ENCODE peak calls at places on chromosomes 5 and 9, in ten cellular contexts. L, A, M, N, E, Z, Y, C, T and Q are unnamed samples.

GRCh38 chr9:130872511-130872910 is 24.1 kb downstream of the QRFP start:
- DNase-seq in L (no peak), A (no peak), M (no peak), N (no peak), E (no peak), Z (no peak), Y (no peak), C (no peak), T (no peak), Q (no peak)

GRCh38 chr5:141001466-141001853 is 35.2 kb downstream of the PCDHAC2 start:
- DNase-seq in L (no peak), A (no peak), M (no peak), N (peak; percentile 34), E (peak; percentile 47), Z (peak; percentile 80), Y (peak; percentile 28), C (peak; percentile 72), T (no peak), Q (no peak)

GRCh38 chr5:36744041-36744677 is 132.4 kb upstream of the NIPBL start:
- DNase-seq in L (peak; percentile 1), A (no peak), M (no peak), N (no peak), E (no peak), Z (no peak), Y (no peak), C (peak; percentile 13), T (no peak), Q (no peak)

GRCh38 chr5:94771742-94772141 is 153.3 kb downstream of the SLF1 start:
- DNase-seq in L (no peak), A (no peak), M (no peak), N (no peak), E (no peak), Z (no peak), Y (no peak), C (no peak), T (no peak), Q (no peak)

GRCh38 chr5:176545737-176546509 is 3.2 kb upstream of the CDHR2 start:
- DNase-seq in L (no peak), A (no peak), M (no peak), N (no peak), E (peak; percentile 27), Z (no peak), Y (no peak), C (peak; percentile 81), T (no peak), Q (no peak)

GRCh38 chr5:116420540-116420939 is 154.1 kb downstream of the SEMA6A start:
- DNase-seq in L (no peak), A (peak; percentile 28), M (no peak), N (no peak), E (no peak), Z (no peak), Y (no peak), C (no peak), T (no peak), Q (no peak)

GRCh38 chr5:79330071-79330470 is 94.1 kb downstream of the JMY start:
- DNase-seq in L (peak; percentile 38), A (no peak), M (no peak), N (no peak), E (no peak), Z (no peak), Y (no peak), C (no peak), T (no peak), Q (no peak)

GRCh38 chr5:11955386-11955785 is 51.1 kb upstream of the CTNND2 start:
- DNase-seq in L (peak; percentile 51), A (no peak), M (no peak), N (no peak), E (no peak), Z (no peak), Y (no peak), C (no peak), T (no peak), Q (no peak)

GRCh38 chr9:18390393-18390792 is 83.6 kb upstream of the ADAMTSL1 start:
- DNase-seq in L (peak; percentile 82), A (peak; percentile 30), M (no peak), N (peak; percentile 9), E (no peak), Z (no peak), Y (no peak), C (peak; percentile 23), T (no peak), Q (no peak)

GRCh38 chr9:18397076-18397475 is 76.9 kb upstream of the ADAMTSL1 start:
- DNase-seq in L (no peak), A (no peak), M (no peak), N (no peak), E (no peak), Z (no peak), Y (no peak), C (no peak), T (no peak), Q (no peak)

GRCh38 chr9:18394847-18395355 is 79.1 kb upstream of the ADAMTSL1 start:
- DNase-seq in L (no peak), A (no peak), M (no peak), N (no peak), E (no peak), Z (no peak), Y (no peak), C (peak; percentile 13), T (no peak), Q (no peak)

GRCh38 chr9:18393340-18394130 is 80.4 kb upstream of the ADAMTSL1 start:
- DNase-seq in L (peak; percentile 99), A (peak; percentile 71), M (no peak), N (no peak), E (peak; percentile 88), Z (no peak), Y (no peak), C (peak; percentile 80), T (peak; percentile 71), Q (no peak)

DNA sequence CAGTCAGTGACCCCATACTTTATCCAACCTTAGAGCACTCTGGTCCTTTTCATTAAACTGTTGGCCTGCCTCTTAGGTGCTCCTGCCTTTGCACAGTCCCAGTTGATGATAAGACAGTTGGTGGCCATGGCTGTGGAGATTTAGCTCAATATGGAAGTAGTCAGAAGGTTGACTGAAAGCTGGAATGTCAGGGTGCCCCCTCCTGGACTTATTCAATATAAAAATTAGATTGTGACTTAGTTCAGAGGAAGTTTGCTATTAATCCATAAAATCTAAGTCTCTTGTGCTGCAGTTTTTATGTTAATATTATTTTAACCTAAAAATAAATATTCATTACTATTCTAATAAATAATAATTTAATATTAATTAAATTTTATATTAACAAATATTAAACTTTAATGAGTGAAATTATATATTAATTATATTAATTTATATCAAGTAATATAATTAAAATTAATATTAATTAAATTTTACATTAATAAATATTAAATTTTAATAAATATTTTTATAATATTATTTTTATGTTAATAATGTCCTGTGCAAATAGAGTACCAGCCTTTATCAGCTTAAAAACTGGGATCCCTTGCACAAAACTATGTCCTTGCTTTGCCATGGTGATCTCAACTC is 77.7 kb upstream of the ADAMTSL1 start:
- DNase-seq in L (peak; percentile 54), A (no peak), M (no peak), N (peak; percentile 4), E (peak; percentile 24), Z (no peak), Y (no peak), C (no peak), T (no peak), Q (no peak)
- TF ChIP-seq CTCF in L (peak; percentile 38), A (no peak), M (no peak), N (peak; percentile 40), E (no peak), Z (no peak), Y (peak; percentile 31), C (peak; percentile 19), T (no peak), Q (no peak)

GRCh38 chr5:62466228-62466627 is 53.7 kb downstream of the IPO11 start:
- DNase-seq in L (peak; percentile 28), A (no peak), M (no peak), N (no peak), E (no peak), Z (no peak), Y (no peak), C (no peak), T (no peak), Q (no peak)

GRCh38 chr5:62457071-62457470 is 44.5 kb downstream of the IPO11 start:
- DNase-seq in L (peak; percentile 50), A (no peak), M (no peak), N (no peak), E (no peak), Z (no peak), Y (no peak), C (no peak), T (no peak), Q (no peak)

GRCh38 chr5:62461561-62461960 is 49.0 kb downstream of the IPO11 start:
- DNase-seq in L (no peak), A (no peak), M (no peak), N (no peak), E (no peak), Z (no peak), Y (no peak), C (no peak), T (no peak), Q (no peak)

DNA sequence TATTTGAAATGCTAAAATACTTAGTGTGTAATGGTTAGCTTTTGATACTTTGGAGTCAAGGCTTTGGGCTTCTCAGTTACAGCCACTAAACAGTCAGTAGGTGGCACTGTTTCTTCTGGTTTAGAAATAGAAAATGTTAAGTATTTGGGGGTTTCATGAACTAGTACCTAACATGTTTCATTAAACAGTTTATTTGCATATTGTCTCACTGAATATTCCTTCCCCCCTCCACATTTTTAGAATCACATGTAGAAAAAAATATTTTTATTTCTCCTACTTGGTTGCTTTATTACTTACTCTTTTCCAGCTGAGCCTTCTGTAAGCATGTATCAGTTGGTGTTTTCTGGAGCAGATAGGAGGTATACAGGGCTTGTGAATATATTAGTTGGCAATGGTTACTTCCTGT is 48.0 kb downstream of the IPO11 start:
- DNase-seq in L (peak; percentile 70), A (no peak), M (no peak), N (peak; percentile 68), E (peak; percentile 51), Z (no peak), Y (no peak), C (peak; percentile 70), T (peak; percentile 22), Q (no peak)
- TF ChIP-seq CTCF in L (peak; percentile 84), A (peak; percentile 72), M (peak; percentile 69), N (peak; percentile 87), E (peak; percentile 84), Z (peak; percentile 80), Y (peak; percentile 73), C (peak; percentile 92), T (peak; percentile 80), Q (peak; percentile 82)

GRCh38 chr9:136345281-136346156 is 18.0 kb downstream of the DNLZ start:
- DNase-seq in L (peak; percentile 49), A (no peak), M (peak; percentile 75), N (peak; percentile 81), E (peak; percentile 57), Z (peak; percentile 84), Y (peak; percentile 67), C (peak; percentile 83), T (no peak), Q (no peak)
- TF ChIP-seq CTCF in L (peak; percentile 44), A (no peak), M (peak; percentile 30), N (peak; percentile 56), E (peak; percentile 34), Z (peak; percentile 61), Y (no peak), C (peak; percentile 44), T (peak; percentile 80), Q (no peak)

DNA sequence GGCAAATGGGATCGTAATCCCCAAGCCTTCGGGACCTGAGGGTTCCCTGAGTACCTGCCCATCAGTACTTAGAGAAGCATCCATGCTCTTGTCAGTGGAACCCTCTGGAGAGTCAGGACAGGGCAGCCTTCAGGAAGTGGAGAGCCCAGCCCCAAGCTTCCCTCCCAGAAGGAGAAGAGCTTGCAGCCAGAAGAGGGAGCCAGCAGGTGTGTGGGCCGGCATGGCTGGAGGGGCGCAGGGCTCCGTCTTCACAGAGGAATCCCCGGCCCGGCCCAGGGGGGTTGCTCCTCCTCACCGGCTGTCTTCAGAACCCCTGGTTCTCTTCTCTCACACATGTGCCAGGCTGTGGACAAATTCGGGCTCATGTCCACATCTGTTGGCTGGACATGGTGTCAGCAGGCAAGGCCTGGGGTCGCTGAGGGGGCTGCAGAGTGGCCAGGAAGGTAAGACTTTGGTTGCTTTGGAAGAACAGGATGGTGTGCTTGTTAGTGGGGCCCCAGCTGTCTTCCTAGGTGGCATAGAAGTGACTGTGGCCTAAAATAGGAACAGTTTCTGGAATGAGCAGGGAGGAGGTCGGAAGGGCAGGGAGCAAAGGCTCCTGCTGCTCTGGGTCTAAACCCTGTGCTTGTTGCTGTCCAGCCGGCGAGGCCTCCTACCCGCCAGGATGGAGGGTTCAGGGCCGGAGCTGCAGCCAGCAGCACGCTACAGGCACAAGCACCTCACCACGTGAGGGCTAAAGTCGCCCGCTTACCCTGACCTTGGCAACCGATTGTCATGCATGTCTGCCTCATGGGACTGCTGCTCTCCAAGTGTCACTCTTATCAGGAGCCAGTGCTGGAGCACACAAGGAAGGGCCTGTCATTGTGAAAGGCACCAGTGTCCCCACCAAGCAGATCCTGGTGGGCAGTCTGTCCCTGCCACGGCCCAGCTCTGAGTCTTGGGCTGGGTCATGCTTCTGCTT is 58.7 kb upstream of the RXRA start:
- DNase-seq in L (no peak), A (no peak), M (no peak), N (no peak), E (no peak), Z (no peak), Y (no peak), C (no peak), T (no peak), Q (no peak)
- TF ChIP-seq CTCF in L (no peak), A (no peak), M (no peak), N (peak; percentile 28), E (no peak), Z (no peak), Y (no peak), C (peak; percentile 12), T (no peak), Q (no peak)